ENCODE peak calls at places on chromosomes 5 and 9, in seven cellular contexts. One of them, this sample, is unnamed.
A peak's percentile ranks its signal among the peaks of the same experiment; 100 is the strongest.

GRCh38 chr9:83474631-83475030 is 63.6 kb downstream of the FRMD3 start:
- DNase-seq in Peyer's patch: no peak
- DNase-seq in fibroblast of lung: no peak
- DNase-seq in tibial nerve: no peak
- DNase-seq in mammary epithelial cell: no peak
- DNase-seq in uterus: no peak
- DNase-seq in pancreas: no peak
- DNase-seq in this sample: no peak

GRCh38 chr9:114529285-114529684 is 24.0 kb upstream of the WHRN start:
- DNase-seq in mammary epithelial cell: no peak
- DNase-seq in tibial nerve: no peak
- DNase-seq in fibroblast of lung: no peak
- DNase-seq in pancreas: no peak
- DNase-seq in Peyer's patch: no peak
- DNase-seq in uterus: no peak
- DNase-seq in this sample: no peak

GRCh38 chr5:32585446-32586250 is at the start of gene SUB1:
- DNase-seq in fibroblast of lung: peak; percentile 88
- DNase-seq in uterus: peak; percentile 92
- DNase-seq in pancreas: peak; percentile 92
- DNase-seq in Peyer's patch: peak; percentile 92
- DNase-seq in tibial nerve: peak; percentile 83
- DNase-seq in mammary epithelial cell: peak; percentile 85
- DNase-seq in this sample: peak; percentile 88

GRCh38 chr5:120446068-120446492 is 18.0 kb upstream of the PRR16 start:
- DNase-seq in tibial nerve: no peak
- DNase-seq in pancreas: no peak
- DNase-seq in fibroblast of lung: peak; percentile 92
- DNase-seq in uterus: peak; percentile 35
- DNase-seq in Peyer's patch: no peak
- DNase-seq in mammary epithelial cell: peak; percentile 78
- DNase-seq in this sample: no peak

GRCh38 chr5:62593331-62593730 is 14.7 kb downstream of the LRRC70 start:
- DNase-seq in Peyer's patch: no peak
- DNase-seq in tibial nerve: no peak
- DNase-seq in mammary epithelial cell: no peak
- DNase-seq in uterus: no peak
- DNase-seq in pancreas: no peak
- DNase-seq in fibroblast of lung: peak; percentile 25
- DNase-seq in this sample: no peak

GRCh38 chr5:78320461-78320860 is 26.0 kb upstream of the AP3B1 start:
- DNase-seq in Peyer's patch: no peak
- DNase-seq in pancreas: no peak
- DNase-seq in mammary epithelial cell: peak; percentile 29
- DNase-seq in tibial nerve: peak; percentile 9
- DNase-seq in fibroblast of lung: peak; percentile 42
- DNase-seq in uterus: no peak
- DNase-seq in this sample: no peak

GRCh38 chr9:84141762-84142370 is 161.3 kb downstream of the RMI1 start:
- DNase-seq in fibroblast of lung: no peak
- DNase-seq in pancreas: no peak
- DNase-seq in tibial nerve: no peak
- DNase-seq in Peyer's patch: no peak
- DNase-seq in mammary epithelial cell: no peak
- DNase-seq in uterus: no peak
- DNase-seq in this sample: no peak

GRCh38 chr9:126587187-126588185 is 26.2 kb upstream of the LMX1B start:
- DNase-seq in uterus: peak; percentile 26
- DNase-seq in tibial nerve: no peak
- DNase-seq in fibroblast of lung: peak; percentile 45
- DNase-seq in pancreas: peak; percentile 66
- DNase-seq in mammary epithelial cell: no peak
- DNase-seq in Peyer's patch: no peak
- DNase-seq in this sample: no peak

GRCh38 chr9:9970514-9970913 is 642.3 kb downstream of the PTPRD start:
- DNase-seq in tibial nerve: no peak
- DNase-seq in uterus: no peak
- DNase-seq in mammary epithelial cell: no peak
- DNase-seq in fibroblast of lung: no peak
- DNase-seq in pancreas: no peak
- DNase-seq in Peyer's patch: no peak
- DNase-seq in this sample: no peak

GRCh38 chr5:136269978-136270377 is 77.0 kb upstream of the SMIM32 start:
- DNase-seq in mammary epithelial cell: no peak
- DNase-seq in Peyer's patch: no peak
- DNase-seq in fibroblast of lung: no peak
- DNase-seq in tibial nerve: no peak
- DNase-seq in pancreas: no peak
- DNase-seq in uterus: no peak
- DNase-seq in this sample: no peak

GRCh38 chr9:35767458-35767857 is 13.4 kb upstream of the MSMP start:
- DNase-seq in fibroblast of lung: no peak
- DNase-seq in tibial nerve: no peak
- DNase-seq in uterus: no peak
- DNase-seq in Peyer's patch: no peak
- DNase-seq in mammary epithelial cell: no peak
- DNase-seq in pancreas: no peak
- DNase-seq in this sample: no peak

GRCh38 chr5:68271124-68271523 is 55.6 kb downstream of the PIK3R1 start:
- DNase-seq in uterus: no peak
- DNase-seq in mammary epithelial cell: no peak
- DNase-seq in fibroblast of lung: no peak
- DNase-seq in tibial nerve: no peak
- DNase-seq in pancreas: no peak
- DNase-seq in Peyer's patch: no peak
- DNase-seq in this sample: no peak

GRCh38 chr9:35618325-35618727 is at the start of gene CD72:
- DNase-seq in mammary epithelial cell: no peak
- DNase-seq in uterus: no peak
- DNase-seq in fibroblast of lung: no peak
- DNase-seq in pancreas: no peak
- DNase-seq in Peyer's patch: no peak
- DNase-seq in tibial nerve: no peak
- DNase-seq in this sample: no peak

GRCh38 chr5:892390-893136 is at the start of the genes BRD9 and TRIP13:
- DNase-seq in mammary epithelial cell: peak; percentile 75
- DNase-seq in pancreas: peak; percentile 90
- DNase-seq in fibroblast of lung: peak; percentile 74
- DNase-seq in Peyer's patch: peak; percentile 96
- DNase-seq in tibial nerve: peak; percentile 38
- DNase-seq in uterus: peak; percentile 79
- DNase-seq in this sample: peak; percentile 77

GRCh38 chr9:22654833-22655232 is 208.2 kb downstream of the DMRTA1 start:
- DNase-seq in pancreas: no peak
- DNase-seq in tibial nerve: no peak
- DNase-seq in uterus: no peak
- DNase-seq in mammary epithelial cell: no peak
- DNase-seq in Peyer's patch: no peak
- DNase-seq in fibroblast of lung: peak; percentile 37
- DNase-seq in this sample: no peak

GRCh38 chr5:111704452-111705085 is 52.4 kb downstream of the NREP start:
- DNase-seq in tibial nerve: no peak
- DNase-seq in mammary epithelial cell: no peak
- DNase-seq in fibroblast of lung: no peak
- DNase-seq in Peyer's patch: no peak
- DNase-seq in uterus: no peak
- DNase-seq in pancreas: no peak
- DNase-seq in this sample: no peak

GRCh38 chr5:111699976-111700375 is 57.0 kb downstream of the NREP start:
- DNase-seq in mammary epithelial cell: no peak
- DNase-seq in fibroblast of lung: peak; percentile 56
- DNase-seq in tibial nerve: no peak
- DNase-seq in pancreas: peak; percentile 44
- DNase-seq in Peyer's patch: no peak
- DNase-seq in uterus: no peak
- DNase-seq in this sample: no peak

GRCh38 chr5:111706345-111706744 is 50.6 kb downstream of the NREP start:
- DNase-seq in uterus: no peak
- DNase-seq in fibroblast of lung: no peak
- DNase-seq in pancreas: no peak
- DNase-seq in Peyer's patch: no peak
- DNase-seq in mammary epithelial cell: no peak
- DNase-seq in tibial nerve: no peak
- DNase-seq in this sample: no peak

GRCh38 chr5:111707624-111708165 is 49.3 kb downstream of the NREP start:
- DNase-seq in tibial nerve: no peak
- DNase-seq in Peyer's patch: no peak
- DNase-seq in fibroblast of lung: no peak
- DNase-seq in pancreas: no peak
- DNase-seq in mammary epithelial cell: peak; percentile 53
- DNase-seq in uterus: no peak
- DNase-seq in this sample: no peak

DNA sequence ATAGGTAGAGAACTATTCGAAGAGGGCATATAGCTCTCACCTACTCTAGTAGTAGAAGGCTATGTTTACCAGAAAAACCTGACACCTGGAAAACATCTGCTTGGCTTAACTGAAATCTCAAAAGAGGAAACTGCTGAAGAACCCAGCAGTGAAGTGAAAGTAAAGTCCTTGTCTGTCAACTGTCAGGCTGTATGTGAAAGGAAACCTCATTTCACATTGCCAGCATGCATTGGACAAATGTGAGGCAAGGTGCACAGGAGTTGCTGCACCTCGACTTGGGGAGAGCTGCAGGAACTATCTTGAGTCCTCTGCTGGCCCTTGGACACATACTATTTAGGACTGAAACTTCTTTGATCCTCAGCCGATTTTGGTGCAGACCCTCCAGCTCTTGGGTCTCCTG is 53.3 kb downstream of the NREP start:
- DNase-seq in uterus: no peak
- DNase-seq in tibial nerve: no peak
- DNase-seq in pancreas: no peak
- DNase-seq in mammary epithelial cell: no peak
- DNase-seq in Peyer's patch: no peak
- DNase-seq in fibroblast of lung: no peak
- DNase-seq in this sample: no peak
- H3K27ac ChIP-seq in uterus: no peak overlapping the region
- H3K27ac ChIP-seq in tibial nerve: no peak overlapping the region
- H3K27ac ChIP-seq in pancreas: no peak overlapping the region
- H3K27ac ChIP-seq in mammary epithelial cell: no peak overlapping the region
- H3K27ac ChIP-seq in Peyer's patch: no peak overlapping the region
- H3K27ac ChIP-seq in fibroblast of lung: no peak overlapping the region
- H3K27ac ChIP-seq in this sample: no peak overlapping the region

GRCh38 chr5:142390303-142390840 is 65.6 kb upstream of the SPRY4 start:
- DNase-seq in tibial nerve: no peak
- DNase-seq in mammary epithelial cell: no peak
- DNase-seq in Peyer's patch: no peak
- DNase-seq in fibroblast of lung: no peak
- DNase-seq in uterus: no peak
- DNase-seq in pancreas: no peak
- DNase-seq in this sample: no peak
- H3K27ac ChIP-seq in tibial nerve: peak overlapping the region; percentile 17
- H3K27ac ChIP-seq in mammary epithelial cell: no peak overlapping the region
- H3K27ac ChIP-seq in Peyer's patch: peak overlapping the region; percentile 12
- H3K27ac ChIP-seq in fibroblast of lung: no peak overlapping the region
- H3K27ac ChIP-seq in uterus: no peak overlapping the region
- H3K27ac ChIP-seq in pancreas: no peak overlapping the region
- H3K27ac ChIP-seq in this sample: no peak overlapping the region

GRCh38 chr5:54538156-54538555 is 20.6 kb downstream of the SNX18 start:
- DNase-seq in fibroblast of lung: no peak
- DNase-seq in uterus: no peak
- DNase-seq in pancreas: no peak
- DNase-seq in Peyer's patch: no peak
- DNase-seq in tibial nerve: no peak
- DNase-seq in mammary epithelial cell: no peak
- DNase-seq in this sample: no peak

GRCh38 chr5:54539001-54539400 is 21.4 kb downstream of the SNX18 start:
- DNase-seq in uterus: no peak
- DNase-seq in Peyer's patch: no peak
- DNase-seq in pancreas: no peak
- DNase-seq in mammary epithelial cell: no peak
- DNase-seq in tibial nerve: no peak
- DNase-seq in fibroblast of lung: no peak
- DNase-seq in this sample: no peak

GRCh38 chr5:54540286-54540685 is 22.7 kb downstream of the SNX18 start:
- DNase-seq in tibial nerve: no peak
- DNase-seq in fibroblast of lung: no peak
- DNase-seq in pancreas: no peak
- DNase-seq in mammary epithelial cell: no peak
- DNase-seq in uterus: no peak
- DNase-seq in Peyer's patch: no peak
- DNase-seq in this sample: no peak

GRCh38 chr5:54535149-54535844 is 17.7 kb downstream of the SNX18 start:
- DNase-seq in uterus: no peak
- DNase-seq in Peyer's patch: no peak
- DNase-seq in tibial nerve: no peak
- DNase-seq in mammary epithelial cell: no peak
- DNase-seq in fibroblast of lung: no peak
- DNase-seq in pancreas: no peak
- DNase-seq in this sample: no peak

DNA sequence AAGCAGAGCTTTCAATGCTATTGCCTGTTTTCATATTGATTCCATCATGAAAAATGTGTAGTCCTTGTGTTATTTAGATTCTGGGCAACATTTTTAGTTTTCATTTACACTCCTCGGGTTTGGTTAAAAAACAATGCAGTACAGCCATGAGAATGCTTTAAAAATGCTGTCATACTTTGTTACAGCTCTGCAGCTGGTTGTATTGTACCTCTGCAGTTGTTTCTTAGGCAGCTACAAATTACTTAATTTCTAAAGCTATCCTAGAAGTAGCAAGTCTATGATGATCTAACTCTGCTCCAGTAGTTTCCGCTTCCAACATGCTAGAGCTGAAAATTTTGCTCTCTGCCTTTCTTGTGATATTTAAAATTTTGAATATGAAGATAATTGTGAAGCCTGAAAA is 20.2 kb downstream of the SNX18 start:
- DNase-seq in mammary epithelial cell: no peak
- DNase-seq in pancreas: no peak
- DNase-seq in Peyer's patch: no peak
- DNase-seq in tibial nerve: no peak
- DNase-seq in fibroblast of lung: no peak
- DNase-seq in uterus: no peak
- DNase-seq in this sample: no peak
- H3K27ac ChIP-seq in mammary epithelial cell: no peak overlapping the region
- H3K27ac ChIP-seq in pancreas: no peak overlapping the region
- H3K27ac ChIP-seq in Peyer's patch: no peak overlapping the region
- H3K27ac ChIP-seq in tibial nerve: peak overlapping the region; percentile 66
- H3K27ac ChIP-seq in fibroblast of lung: no peak overlapping the region
- H3K27ac ChIP-seq in uterus: no peak overlapping the region
- H3K27ac ChIP-seq in this sample: no peak overlapping the region

GRCh38 chr9:129030191-129030590 is 2.1 kb upstream of the SH3GLB2 start:
- DNase-seq in mammary epithelial cell: peak; percentile 30
- DNase-seq in uterus: no peak
- DNase-seq in pancreas: no peak
- DNase-seq in fibroblast of lung: no peak
- DNase-seq in tibial nerve: no peak
- DNase-seq in Peyer's patch: no peak
- DNase-seq in this sample: no peak

GRCh38 chr9:129028192-129028966 is at the start of gene SH3GLB2:
- DNase-seq in pancreas: peak; percentile 99
- DNase-seq in tibial nerve: peak; percentile 88
- DNase-seq in fibroblast of lung: peak; percentile 88
- DNase-seq in mammary epithelial cell: peak; percentile 86
- DNase-seq in Peyer's patch: peak; percentile 99
- DNase-seq in uterus: peak; percentile 97
- DNase-seq in this sample: peak; percentile 89

GRCh38 chr9:129026442-129027223 is 1.5 kb downstream of the SH3GLB2 start:
- DNase-seq in pancreas: peak; percentile 83
- DNase-seq in Peyer's patch: no peak
- DNase-seq in tibial nerve: no peak
- DNase-seq in uterus: no peak
- DNase-seq in mammary epithelial cell: peak; percentile 29
- DNase-seq in fibroblast of lung: peak; percentile 20
- DNase-seq in this sample: no peak

GRCh38 chr9:129027224-129027684 is 877 bp downstream of the SH3GLB2 start:
- DNase-seq in pancreas: no peak
- DNase-seq in uterus: no peak
- DNase-seq in Peyer's patch: no peak
- DNase-seq in tibial nerve: no peak
- DNase-seq in fibroblast of lung: no peak
- DNase-seq in mammary epithelial cell: peak; percentile 19
- DNase-seq in this sample: no peak

GRCh38 chr9:129027685-129028191 is 393 bp downstream of the SH3GLB2 start:
- DNase-seq in Peyer's patch: no peak
- DNase-seq in uterus: no peak
- DNase-seq in fibroblast of lung: peak; percentile 34
- DNase-seq in tibial nerve: no peak
- DNase-seq in pancreas: peak; percentile 92
- DNase-seq in mammary epithelial cell: peak; percentile 57
- DNase-seq in this sample: no peak
- H3K27ac ChIP-seq in Peyer's patch: peak overlapping the region; percentile 89
- H3K27ac ChIP-seq in uterus: peak overlapping the region; percentile 83
- H3K27ac ChIP-seq in fibroblast of lung: no peak overlapping the region
- H3K27ac ChIP-seq in tibial nerve: peak overlapping the region; percentile 94
- H3K27ac ChIP-seq in pancreas: peak overlapping the region; percentile 49
- H3K27ac ChIP-seq in mammary epithelial cell: peak overlapping the region; percentile 37
- H3K27ac ChIP-seq in this sample: peak overlapping the region; percentile 59

This sample was measured in effector memory CD4-positive, alpha-beta T cell.